ENCODE peak calls at places on chromosomes 2 and 18, in nine cellular contexts. One of them, this sample, is unnamed. For H3K9me3, the result is how much of the 10 kb centered on the place peaks cover.

GRCh38 chr2:110713508-110714362 is 18.6 kb upstream of the ACOXL start:
- DNase-seq in H1: no peak
- DNase-seq in CD4-positive, alpha-beta T cell: no peak
- DNase-seq in AG04450: no peak
- DNase-seq in CD8-positive, alpha-beta T cell: no peak
- DNase-seq in IMR-90: no peak
- DNase-seq in body of pancreas: no peak
- DNase-seq in adrenal gland: no peak
- DNase-seq in heart right ventricle: no peak
- DNase-seq in this sample: no peak

GRCh38 chr2:173684896-173685485 is 280.2 kb downstream of the SP3 start:
- DNase-seq in H1: no peak
- DNase-seq in heart right ventricle: no peak
- DNase-seq in CD8-positive, alpha-beta T cell: no peak
- DNase-seq in AG04450: no peak
- DNase-seq in body of pancreas: no peak
- DNase-seq in IMR-90: no peak
- DNase-seq in adrenal gland: no peak
- DNase-seq in CD4-positive, alpha-beta T cell: no peak
- DNase-seq in this sample: peak

GRCh38 chr2:100200985-100201384 is 58.6 kb upstream of the AFF3 start:
- DNase-seq in IMR-90: peak
- DNase-seq in adrenal gland: no peak
- DNase-seq in heart right ventricle: no peak
- DNase-seq in CD8-positive, alpha-beta T cell: no peak
- DNase-seq in CD4-positive, alpha-beta T cell: no peak
- DNase-seq in AG04450: no peak
- DNase-seq in H1: no peak
- DNase-seq in body of pancreas: no peak
- DNase-seq in this sample: no peak

GRCh38 chr2:120736202-120736954 is 710 bp downstream of the GLI2 start:
- DNase-seq in CD4-positive, alpha-beta T cell: no peak
- DNase-seq in IMR-90: no peak
- DNase-seq in heart right ventricle: peak
- DNase-seq in AG04450: no peak
- DNase-seq in body of pancreas: no peak
- DNase-seq in adrenal gland: no peak
- DNase-seq in H1: peak
- DNase-seq in CD8-positive, alpha-beta T cell: peak
- DNase-seq in this sample: peak

GRCh38 chr2:12844511-12844910 is 127.8 kb downstream of the TRIB2 start:
- DNase-seq in IMR-90: no peak
- DNase-seq in adrenal gland: no peak
- DNase-seq in H1: no peak
- DNase-seq in CD8-positive, alpha-beta T cell: no peak
- DNase-seq in AG04450: no peak
- DNase-seq in CD4-positive, alpha-beta T cell: no peak
- DNase-seq in heart right ventricle: peak
- DNase-seq in body of pancreas: no peak
- DNase-seq in this sample: no peak

GRCh38 chr2:44805391-44805790 is 136.1 kb upstream of the SIX3 start:
- DNase-seq in H1: no peak
- DNase-seq in CD8-positive, alpha-beta T cell: no peak
- DNase-seq in CD4-positive, alpha-beta T cell: no peak
- DNase-seq in adrenal gland: no peak
- DNase-seq in body of pancreas: no peak
- DNase-seq in AG04450: no peak
- DNase-seq in heart right ventricle: no peak
- DNase-seq in IMR-90: no peak
- DNase-seq in this sample: no peak

GRCh38 chr2:240911641-240912265 is 5.6 kb downstream of the CROCC2 start:
- DNase-seq in heart right ventricle: no peak
- DNase-seq in body of pancreas: no peak
- DNase-seq in CD8-positive, alpha-beta T cell: no peak
- DNase-seq in adrenal gland: no peak
- DNase-seq in IMR-90: peak
- DNase-seq in AG04450: no peak
- DNase-seq in CD4-positive, alpha-beta T cell: no peak
- DNase-seq in H1: no peak
- DNase-seq in this sample: no peak

GRCh38 chr2:231334981-231335380 is 60.5 kb upstream of the B3GNT7 start:
- DNase-seq in CD8-positive, alpha-beta T cell: no peak
- DNase-seq in H1: no peak
- DNase-seq in body of pancreas: no peak
- DNase-seq in CD4-positive, alpha-beta T cell: no peak
- DNase-seq in IMR-90: no peak
- DNase-seq in AG04450: no peak
- DNase-seq in adrenal gland: no peak
- DNase-seq in heart right ventricle: no peak
- DNase-seq in this sample: no peak

GRCh38 chr2:95346738-95347671 is 49.9 kb downstream of the KCNIP3 start:
- DNase-seq in heart right ventricle: no peak
- DNase-seq in AG04450: no peak
- DNase-seq in CD8-positive, alpha-beta T cell: no peak
- DNase-seq in adrenal gland: no peak
- DNase-seq in body of pancreas: no peak
- DNase-seq in CD4-positive, alpha-beta T cell: no peak
- DNase-seq in IMR-90: no peak
- DNase-seq in H1: peak
- DNase-seq in this sample: no peak

GRCh38 chr2:227035678-227036077 is 128.3 kb downstream of the COL4A4 start:
- DNase-seq in AG04450: no peak
- DNase-seq in H1: no peak
- DNase-seq in adrenal gland: peak
- DNase-seq in IMR-90: no peak
- DNase-seq in heart right ventricle: no peak
- DNase-seq in CD8-positive, alpha-beta T cell: no peak
- DNase-seq in CD4-positive, alpha-beta T cell: no peak
- DNase-seq in body of pancreas: no peak
- DNase-seq in this sample: no peak

GRCh38 chr2:215486973-215487372 is 51.1 kb upstream of the FN1 start:
- DNase-seq in CD4-positive, alpha-beta T cell: no peak
- DNase-seq in adrenal gland: no peak
- DNase-seq in CD8-positive, alpha-beta T cell: no peak
- DNase-seq in heart right ventricle: no peak
- DNase-seq in AG04450: no peak
- DNase-seq in H1: no peak
- DNase-seq in IMR-90: no peak
- DNase-seq in body of pancreas: no peak
- DNase-seq in this sample: no peak

GRCh38 chr2:82675186-82675585 is 1783.9 kb downstream of the SUCLG1 start:
- DNase-seq in adrenal gland: no peak
- DNase-seq in heart right ventricle: no peak
- DNase-seq in CD8-positive, alpha-beta T cell: no peak
- DNase-seq in body of pancreas: no peak
- DNase-seq in H1: no peak
- DNase-seq in IMR-90: no peak
- DNase-seq in AG04450: no peak
- DNase-seq in CD4-positive, alpha-beta T cell: no peak
- DNase-seq in this sample: no peak

GRCh38 chr2:239398536-239398935 is 2.3 kb downstream of the HDAC4 start:
- DNase-seq in H1: no peak
- DNase-seq in AG04450: no peak
- DNase-seq in CD4-positive, alpha-beta T cell: no peak
- DNase-seq in IMR-90: no peak
- DNase-seq in body of pancreas: no peak
- DNase-seq in adrenal gland: peak
- DNase-seq in CD8-positive, alpha-beta T cell: no peak
- DNase-seq in heart right ventricle: no peak
- DNase-seq in this sample: no peak

GRCh38 chr2:68643011-68643873 is at the start of gene PROKR1:
- DNase-seq in body of pancreas: peak
- DNase-seq in CD4-positive, alpha-beta T cell: no peak
- DNase-seq in adrenal gland: peak
- DNase-seq in heart right ventricle: no peak
- DNase-seq in CD8-positive, alpha-beta T cell: no peak
- DNase-seq in AG04450: no peak
- DNase-seq in IMR-90: no peak
- DNase-seq in H1: peak
- DNase-seq in this sample: peak

GRCh38 chr18:47184419-47185050 is 8.4 kb upstream of the IER3IP1 start:
- DNase-seq in H1: no peak
- DNase-seq in AG04450: no peak
- DNase-seq in CD8-positive, alpha-beta T cell: no peak
- DNase-seq in adrenal gland: peak
- DNase-seq in CD4-positive, alpha-beta T cell: no peak
- DNase-seq in IMR-90: peak
- DNase-seq in heart right ventricle: no peak
- DNase-seq in body of pancreas: peak
- DNase-seq in this sample: peak

GRCh38 chr2:234951386-234952269 is at the start of gene SH3BP4:
- DNase-seq in IMR-90: peak
- DNase-seq in adrenal gland: peak
- DNase-seq in heart right ventricle: peak
- DNase-seq in AG04450: no peak
- DNase-seq in H1: peak
- DNase-seq in CD4-positive, alpha-beta T cell: no peak
- DNase-seq in CD8-positive, alpha-beta T cell: peak
- DNase-seq in body of pancreas: peak
- DNase-seq in this sample: peak

GRCh38 chr2:18518116-18519111 is 42.0 kb downstream of the RDH14 start:
- DNase-seq in H1: no peak
- DNase-seq in body of pancreas: no peak
- DNase-seq in IMR-90: peak
- DNase-seq in CD4-positive, alpha-beta T cell: no peak
- DNase-seq in CD8-positive, alpha-beta T cell: no peak
- DNase-seq in AG04450: no peak
- DNase-seq in adrenal gland: no peak
- DNase-seq in heart right ventricle: no peak
- DNase-seq in this sample: no peak

GRCh38 chr2:12929806-12930205 is 213.1 kb downstream of the TRIB2 start:
- DNase-seq in AG04450: no peak
- DNase-seq in IMR-90: no peak
- DNase-seq in body of pancreas: no peak
- DNase-seq in H1: no peak
- DNase-seq in heart right ventricle: no peak
- DNase-seq in CD4-positive, alpha-beta T cell: no peak
- DNase-seq in adrenal gland: no peak
- DNase-seq in CD8-positive, alpha-beta T cell: no peak
- DNase-seq in this sample: no peak

GRCh38 chr2:1253608-1254007 is 159.7 kb upstream of the TPO start:
- DNase-seq in IMR-90: no peak
- DNase-seq in AG04450: no peak
- DNase-seq in CD4-positive, alpha-beta T cell: no peak
- DNase-seq in adrenal gland: no peak
- DNase-seq in H1: no peak
- DNase-seq in CD8-positive, alpha-beta T cell: no peak
- DNase-seq in heart right ventricle: no peak
- DNase-seq in body of pancreas: no peak
- DNase-seq in this sample: no peak

GRCh38 chr18:72452328-72452727 is 91.8 kb downstream of the CBLN2 start:
- DNase-seq in body of pancreas: no peak
- DNase-seq in adrenal gland: no peak
- DNase-seq in AG04450: no peak
- DNase-seq in CD4-positive, alpha-beta T cell: no peak
- DNase-seq in CD8-positive, alpha-beta T cell: no peak
- DNase-seq in IMR-90: no peak
- DNase-seq in heart right ventricle: no peak
- DNase-seq in H1: no peak
- DNase-seq in this sample: no peak
- H3K9me3 ChIP-seq in body of pancreas: under half
- H3K9me3 ChIP-seq in adrenal gland: under half
- H3K9me3 ChIP-seq in AG04450: under half
- H3K9me3 ChIP-seq in CD4-positive, alpha-beta T cell: under half
- H3K9me3 ChIP-seq in CD8-positive, alpha-beta T cell: under half
- H3K9me3 ChIP-seq in IMR-90: under half
- H3K9me3 ChIP-seq in heart right ventricle: under half
- H3K9me3 ChIP-seq in H1: half or more
- H3K9me3 ChIP-seq in this sample: under half

DNA sequence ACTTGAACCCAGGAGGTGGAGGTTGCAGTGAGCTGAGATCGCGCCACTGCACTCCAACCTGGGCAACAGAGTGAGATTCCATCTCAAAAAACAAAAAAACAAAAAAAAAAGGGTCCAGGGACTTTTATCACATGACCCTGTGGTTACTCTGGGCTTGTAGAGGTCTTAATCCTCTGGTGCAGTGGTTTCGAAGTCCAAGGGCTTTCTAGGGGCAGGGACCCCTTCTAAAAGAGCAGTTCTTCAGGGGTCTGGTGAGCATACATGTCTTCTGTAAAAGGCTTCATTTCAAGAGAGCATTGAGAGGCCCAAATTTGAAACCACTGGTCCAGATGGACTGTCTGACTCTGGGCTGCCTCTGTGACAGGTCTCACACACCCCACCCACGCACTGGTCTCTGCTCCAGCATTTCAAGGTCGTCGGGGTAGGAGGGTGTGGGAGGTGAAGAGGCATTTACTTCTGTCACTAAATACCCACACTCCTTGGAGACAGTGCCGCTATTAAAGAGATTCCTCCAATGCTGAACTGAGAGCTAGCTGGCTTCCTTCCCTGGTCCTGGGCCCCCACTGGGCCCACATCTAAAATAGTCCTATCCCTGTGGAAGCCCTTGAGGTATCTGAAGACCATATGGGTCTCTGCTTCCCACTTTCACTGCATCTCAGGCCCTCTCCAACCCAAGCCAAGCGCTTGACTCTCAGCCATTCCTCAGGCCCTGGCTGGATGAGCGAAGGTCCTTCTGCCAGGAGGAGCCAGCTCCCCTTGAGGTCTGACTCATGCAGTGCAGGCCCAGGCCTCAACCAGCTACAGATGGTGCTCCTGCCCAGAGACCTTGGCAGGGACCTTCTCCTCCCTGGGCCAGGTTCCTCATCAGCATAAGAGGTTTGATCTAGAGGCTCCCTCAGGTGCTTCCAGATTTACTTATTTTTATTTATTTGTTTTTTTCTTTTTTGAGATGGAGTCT is 44.8 kb downstream of the PAX8 start:
- DNase-seq in H1: no peak
- DNase-seq in AG04450: no peak
- DNase-seq in IMR-90: peak
- DNase-seq in adrenal gland: peak
- DNase-seq in heart right ventricle: no peak
- DNase-seq in CD8-positive, alpha-beta T cell: no peak
- DNase-seq in body of pancreas: peak
- DNase-seq in CD4-positive, alpha-beta T cell: no peak
- DNase-seq in this sample: no peak
- TF ChIP-seq CTCF in H1: no peak
- TF ChIP-seq CTCF in AG04450: peak
- TF ChIP-seq CTCF in IMR-90: peak
- TF ChIP-seq CTCF in adrenal gland: peak
- TF ChIP-seq CTCF in heart right ventricle: peak
- TF ChIP-seq CTCF in CD8-positive, alpha-beta T cell: no peak
- TF ChIP-seq CTCF in body of pancreas: peak
- TF ChIP-seq CTCF in CD4-positive, alpha-beta T cell: no peak
- TF ChIP-seq CTCF in this sample: peak

GRCh38 chr2:38074775-38075435 is 1.0 kb downstream of the CYP1B1 start:
- DNase-seq in H1: peak
- DNase-seq in CD8-positive, alpha-beta T cell: no peak
- DNase-seq in AG04450: no peak
- DNase-seq in CD4-positive, alpha-beta T cell: no peak
- DNase-seq in heart right ventricle: no peak
- DNase-seq in IMR-90: no peak
- DNase-seq in body of pancreas: no peak
- DNase-seq in adrenal gland: peak
- DNase-seq in this sample: no peak
- H3K27ac ChIP-seq in H1: no peak
- H3K27ac ChIP-seq in CD8-positive, alpha-beta T cell: no peak
- H3K27ac ChIP-seq in AG04450: no peak
- H3K27ac ChIP-seq in CD4-positive, alpha-beta T cell: no peak
- H3K27ac ChIP-seq in heart right ventricle: peak
- H3K27ac ChIP-seq in IMR-90: no peak
- H3K27ac ChIP-seq in body of pancreas: no peak
- H3K27ac ChIP-seq in adrenal gland: no peak
- H3K27ac ChIP-seq in this sample: no peak

GRCh38 chr2:147325955-147326354 is 518.9 kb upstream of the ACVR2A start:
- DNase-seq in heart right ventricle: no peak
- DNase-seq in body of pancreas: no peak
- DNase-seq in IMR-90: no peak
- DNase-seq in adrenal gland: no peak
- DNase-seq in H1: no peak
- DNase-seq in AG04450: no peak
- DNase-seq in CD4-positive, alpha-beta T cell: no peak
- DNase-seq in CD8-positive, alpha-beta T cell: no peak
- DNase-seq in this sample: no peak

GRCh38 chr2:147320148-147320547 is 524.7 kb upstream of the ACVR2A start:
- DNase-seq in IMR-90: no peak
- DNase-seq in CD8-positive, alpha-beta T cell: no peak
- DNase-seq in adrenal gland: no peak
- DNase-seq in CD4-positive, alpha-beta T cell: no peak
- DNase-seq in H1: no peak
- DNase-seq in AG04450: no peak
- DNase-seq in body of pancreas: no peak
- DNase-seq in heart right ventricle: no peak
- DNase-seq in this sample: no peak
- H3K9me3 ChIP-seq in IMR-90: under half
- H3K9me3 ChIP-seq in CD8-positive, alpha-beta T cell: under half
- H3K9me3 ChIP-seq in adrenal gland: under half
- H3K9me3 ChIP-seq in CD4-positive, alpha-beta T cell: under half
- H3K9me3 ChIP-seq in H1: under half
- H3K9me3 ChIP-seq in AG04450: under half
- H3K9me3 ChIP-seq in body of pancreas: under half
- H3K9me3 ChIP-seq in heart right ventricle: under half
- H3K9me3 ChIP-seq in this sample: under half

This sample was measured in WERI-Rb-1.